ENCODE peak calls at places on chromosomes 6 and 20, in ten cellular contexts. A is cardiac muscle cell, V is OCI-LY7, U is sigmoid colon, F is tibial nerve, M is heart right ventricle, W is MM.1S, O is pancreas, H is neural progenitor cell, D is spleen. B is an unnamed sample.

GRCh38 chr6:43228951-43229802 is at the start of gene DNPH1:
- DNase-seq in A (peak; percentile 84), V (peak; percentile 80), U (peak; percentile 85), F (peak; percentile 51), M (peak; percentile 82), W (peak; percentile 70), O (peak; percentile 72), H (peak; percentile 90), D (peak; percentile 95), B (peak; percentile 69)

GRCh38 chr6:11589261-11589660 is 51.7 kb downstream of the TMEM170B start:
- DNase-seq in A (no peak), V (no peak), U (no peak), F (no peak), M (no peak), W (no peak), O (no peak), H (no peak), D (no peak), B (no peak)

GRCh38 chr20:62609170-62609786 is 33.0 kb upstream of the SLCO4A1 start:
- DNase-seq in A (no peak), V (no peak), U (no peak), F (no peak), M (no peak), W (no peak), O (no peak), H (no peak), D (no peak), B (no peak)

GRCh38 chr6:19052219-19052618 is 665.1 kb downstream of the RNF144B start:
- DNase-seq in A (no peak), V (no peak), U (no peak), F (no peak), M (no peak), W (no peak), O (no peak), H (no peak), D (no peak), B (no peak)

GRCh38 chr6:73665686-73666319 is 12.0 kb upstream of the SLC17A5 start:
- DNase-seq in A (no peak), V (no peak), U (no peak), F (no peak), M (no peak), W (no peak), O (no peak), H (no peak), D (no peak), B (no peak)

GRCh38 chr6:52571099-52571755 is 5.6 kb downstream of the TRAM2 start:
- DNase-seq in A (no peak), V (no peak), U (no peak), F (no peak), M (no peak), W (no peak), O (no peak), H (no peak), D (no peak), B (no peak)

GRCh38 chr6:8075185-8075584 is 11.0 kb upstream of the BLOC1S5 start:
- DNase-seq in A (no peak), V (no peak), U (no peak), F (no peak), M (no peak), W (no peak), O (no peak), H (no peak), D (no peak), B (no peak)

GRCh38 chr20:57327820-57328219 is 1.8 kb upstream of the SPO11 start:
- DNase-seq in A (no peak), V (no peak), U (no peak), F (no peak), M (no peak), W (no peak), O (no peak), H (no peak), D (no peak), B (no peak)

GRCh38 chr6:161838306-161839035 is 564.6 kb upstream of the AGPAT4 start:
- DNase-seq in A (peak; percentile 65), V (no peak), U (no peak), F (no peak), M (no peak), W (no peak), O (no peak), H (peak; percentile 26), D (no peak), B (no peak)

GRCh38 chr6:161837854-161838253 is 564.0 kb upstream of the AGPAT4 start:
- DNase-seq in A (no peak), V (no peak), U (no peak), F (no peak), M (no peak), W (no peak), O (no peak), H (no peak), D (no peak), B (no peak)

GRCh38 chr6:161837449-161837735 is 563.5 kb upstream of the AGPAT4 start:
- DNase-seq in A (no peak), V (no peak), U (no peak), F (no peak), M (no peak), W (no peak), O (no peak), H (no peak), D (no peak), B (no peak)

GRCh38 chr6:161835426-161836029 is 561.7 kb upstream of the AGPAT4 start:
- DNase-seq in A (no peak), V (no peak), U (no peak), F (no peak), M (no peak), W (no peak), O (no peak), H (no peak), D (no peak), B (no peak)

DNA sequence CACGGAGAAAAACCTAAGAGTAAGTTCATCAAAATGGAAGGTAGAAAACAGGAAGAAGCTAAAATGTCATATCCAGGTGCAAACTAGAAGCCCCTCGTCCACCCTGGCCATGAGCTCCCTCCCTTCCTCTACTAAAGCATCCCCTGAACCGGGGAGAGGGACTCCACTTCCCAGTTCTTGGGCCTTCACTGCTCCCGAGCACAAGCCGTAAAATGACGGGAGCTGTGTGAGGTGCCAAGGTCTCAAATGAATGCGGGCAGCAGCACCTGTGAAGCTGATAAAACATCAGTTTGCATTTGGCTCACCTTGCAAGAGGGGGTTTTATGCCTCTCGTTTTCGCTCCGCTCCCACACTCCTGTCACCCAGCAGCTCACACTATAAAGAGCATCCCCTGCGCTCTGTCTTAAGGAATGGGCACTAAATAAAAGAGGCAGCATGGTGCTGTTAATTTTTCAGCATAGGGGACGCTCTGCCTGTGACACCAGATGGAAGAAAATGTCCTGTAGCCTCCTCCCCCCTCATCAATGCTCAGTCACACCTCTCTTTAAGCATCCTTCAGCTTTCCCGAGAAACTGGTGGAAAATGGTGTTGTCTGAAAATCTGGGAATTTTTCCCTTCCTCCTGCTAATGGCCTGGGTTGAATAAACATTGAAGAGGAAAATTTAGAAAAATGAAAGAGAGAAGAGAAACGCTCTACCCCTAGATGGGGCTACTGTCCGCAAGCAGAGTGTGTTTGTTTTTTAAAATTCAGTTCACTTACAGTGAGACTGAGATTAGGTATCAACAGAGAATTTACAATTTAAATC is 563.0 kb upstream of the AGPAT4 start:
- DNase-seq in A (peak; percentile 17), V (no peak), U (no peak), F (no peak), M (no peak), W (no peak), O (no peak), H (no peak), D (no peak), B (no peak)
- TF ChIP-seq CTCF in A (peak; percentile 32), V (peak; percentile 38), U (no peak), F (peak; percentile 15), M (peak; percentile 44), W (no peak), O (peak; percentile 26), H (peak; percentile 64), D (no peak), B (peak; percentile 49)

GRCh38 chr6:45328523-45328922 is 393 bp downstream of the RUNX2 start:
- DNase-seq in A (no peak), V (no peak), U (no peak), F (no peak), M (no peak), W (no peak), O (no peak), H (no peak), D (no peak), B (no peak)
- H3K27ac ChIP-seq in A (peak overlapping the region; percentile 71), V (no peak overlapping the region), U (no peak overlapping the region), F (no peak overlapping the region), M (no peak overlapping the region), W (no peak overlapping the region), O (no peak overlapping the region), H (no peak overlapping the region), D (no peak overlapping the region), B (no peak overlapping the region)

GRCh38 chr20:58407966-58408557 is 19.0 kb downstream of the VAPB start:
- DNase-seq in A (no peak), V (peak; percentile 33), U (no peak), F (no peak), M (no peak), W (peak; percentile 44), O (peak; percentile 27), H (no peak), D (no peak), B (no peak)

GRCh38 chr20:58407201-58407873 is 18.3 kb downstream of the VAPB start:
- DNase-seq in A (no peak), V (no peak), U (no peak), F (no peak), M (no peak), W (no peak), O (no peak), H (no peak), D (no peak), B (no peak)

GRCh38 chr20:58405504-58406291 is 16.7 kb downstream of the VAPB start:
- DNase-seq in A (no peak), V (no peak), U (no peak), F (no peak), M (no peak), W (no peak), O (no peak), H (no peak), D (no peak), B (no peak)

GRCh38 chr20:58408603-58409246 is 19.7 kb downstream of the VAPB start:
- DNase-seq in A (no peak), V (peak; percentile 57), U (no peak), F (no peak), M (no peak), W (no peak), O (no peak), H (no peak), D (no peak), B (no peak)

GRCh38 chr20:58406422-58407001 is 17.5 kb downstream of the VAPB start:
- DNase-seq in A (no peak), V (no peak), U (no peak), F (no peak), M (no peak), W (no peak), O (no peak), H (no peak), D (no peak), B (no peak)
- H3K4me3 ChIP-seq in A (no peak overlapping the region), V (no peak overlapping the region), U (no peak overlapping the region), F (no peak overlapping the region), M (no peak overlapping the region), W (no peak overlapping the region), O (no peak overlapping the region), H (no peak overlapping the region), D (no peak overlapping the region), B (no peak overlapping the region)

GRCh38 chr20:58851969-58852458 is 502 bp upstream of the GNAS start:
- DNase-seq in A (no peak), V (no peak), U (no peak), F (no peak), M (no peak), W (no peak), O (no peak), H (no peak), D (no peak), B (no peak)

GRCh38 chr20:58853976-58854637 is 1.6 kb downstream of the GNAS start:
- DNase-seq in A (no peak), V (no peak), U (no peak), F (no peak), M (no peak), W (no peak), O (no peak), H (peak; percentile 41), D (no peak), B (no peak)

GRCh38 chr20:58853466-58853865 is 950 bp downstream of the GNAS start:
- DNase-seq in A (no peak), V (no peak), U (no peak), F (no peak), M (no peak), W (no peak), O (no peak), H (no peak), D (no peak), B (no peak)

GRCh38 chr20:58851221-58851968 is 693 bp upstream of the GNAS-AS1 start:
- DNase-seq in A (no peak), V (no peak), U (no peak), F (no peak), M (no peak), W (no peak), O (no peak), H (peak; percentile 49), D (no peak), B (no peak)

GRCh38 chr20:58852559-58853271 is at the start of gene GNAS:
- DNase-seq in A (peak; percentile 82), V (peak; percentile 65), U (no peak), F (no peak), M (peak; percentile 69), W (no peak), O (peak; percentile 40), H (peak; percentile 91), D (peak; percentile 80), B (no peak)
- TF ChIP-seq CTCF in A (peak; percentile 78), V (peak; percentile 74), U (peak; percentile 71), F (peak; percentile 64), M (peak; percentile 75), W (peak; percentile 51), O (peak; percentile 50), H (peak; percentile 86), D (peak; percentile 28), B (peak; percentile 41)